ENCODE peak calls at places on chromosomes 13 and 19, in eight cellular contexts. A, N, H, F, Y, G, P and W are unnamed samples.

GRCh38 chr13:64925284-64925683 is 2304.9 kb downstream of the PCDH9 start:
- DNase-seq in N (no peak), P (peak), A (no peak), Y (no peak), F (no peak), H (no peak), G (no peak), W (no peak)

GRCh38 chr19:41711376-41712261 is 3.2 kb downstream of the CEACAM5 start:
- DNase-seq in F (no peak), G (no peak), N (no peak), A (no peak), H (peak), Y (peak), P (no peak), W (no peak)

GRCh38 chr19:39413269-39413902 is 917 bp downstream of the PLEKHG2 start:
- DNase-seq in A (no peak), N (peak), F (peak), P (peak), G (peak), H (peak), Y (peak), W (no peak)

GRCh38 chr13:32262165-32262564 is 53.0 kb downstream of the ZAR1L start:
- DNase-seq in A (no peak), N (no peak), P (peak), H (no peak), Y (no peak), G (no peak), F (no peak), W (no peak)

GRCh38 chr19:4380254-4380727 is 20.1 kb downstream of the SH3GL1 start:
- DNase-seq in G (peak), N (peak), H (no peak), F (no peak), Y (peak), A (no peak), P (no peak), W (no peak)

GRCh38 chr19:3575260-3575741 is 2.6 kb downstream of the HMG20B start:
- DNase-seq in A (no peak), N (no peak), G (no peak), H (peak), Y (no peak), F (no peak), P (peak), W (no peak)

GRCh38 chr19:16849168-16849567 is 20.0 kb downstream of the SIN3B start:
- DNase-seq in H (peak), F (no peak), P (peak), G (no peak), A (no peak), Y (no peak), N (no peak), W (no peak)

GRCh38 chr13:29569253-29570057 is 26.0 kb downstream of the SLC7A1 start:
- DNase-seq in Y (no peak), F (peak), A (no peak), N (no peak), H (peak), G (no peak), P (no peak), W (no peak)

GRCh38 chr19:54448037-54448773 is 794 bp upstream of the LENG8 start:
- DNase-seq in F (peak), G (peak), Y (peak), H (peak), N (peak), A (no peak), P (peak), W (peak)

GRCh38 chr13:86572115-86572514 is 772.9 kb upstream of the SLITRK6 start:
- DNase-seq in A (no peak), F (no peak), Y (no peak), P (peak), G (no peak), H (no peak), N (no peak), W (no peak)

GRCh38 chr13:98575009-98575866 is 1.7 kb downstream of the STK24 start:
- DNase-seq in Y (no peak), H (no peak), F (no peak), A (no peak), G (no peak), N (no peak), P (no peak), W (no peak)

GRCh38 chr19:17510220-17510993 is 1.0 kb upstream of the PGLS start:
- DNase-seq in G (no peak), F (no peak), Y (no peak), N (no peak), H (no peak), A (no peak), P (no peak), W (no peak)

GRCh38 chr19:16660763-16661479 is at the start of gene TMEM38A:
- DNase-seq in P (no peak), Y (peak), A (no peak), H (peak), N (peak), G (peak), F (peak), W (peak)

GRCh38 chr13:28329395-28330158 is 165.4 kb downstream of the FLT1 start:
- DNase-seq in G (peak), P (peak), H (no peak), Y (no peak), F (no peak), N (peak), A (no peak), W (no peak)

GRCh38 chr13:61873717-61874116 is 458.1 kb upstream of the PCDH20 start:
- DNase-seq in F (no peak), G (no peak), H (no peak), Y (no peak), N (no peak), P (no peak), A (no peak), W (no peak)
- TF ChIP-seq CTCF in F (no peak), G (no peak), H (no peak), Y (no peak), N (no peak), P (no peak), A (no peak), W (no peak)

GRCh38 chr19:36266375-36266961 is 51.6 kb downstream of the ZNF146 start:
- DNase-seq in P (no peak), G (peak), Y (peak), N (peak), F (no peak), A (no peak), H (no peak), W (no peak)
- H3K4me3 ChIP-seq in P (no peak), G (no peak), Y (no peak), N (no peak), F (no peak), A (peak), H (no peak), W (no peak)

GRCh38 chr13:100336795-100337516 is 248.1 kb downstream of the PCCA start:
- DNase-seq in N (no peak), G (no peak), Y (no peak), P (no peak), H (no peak), F (no peak), A (no peak), W (no peak)
- TF ChIP-seq CTCF in N (no peak), G (no peak), Y (no peak), P (no peak), H (no peak), F (no peak), A (no peak), W (no peak)

GRCh38 chr19:47428177-47428894 is 9.0 kb upstream of the MEIS3 start:
- DNase-seq in G (peak), A (no peak), H (peak), F (peak), Y (peak), N (peak), P (peak), W (peak)
- H3K4me3 ChIP-seq in G (no peak), A (peak), H (no peak), F (peak), Y (no peak), N (no peak), P (peak), W (no peak)